ENCODE peak calls at places on chromosomes 13 and 19, in six cellular contexts. J is GM23248, V is MM.1S, N is HCT116, A is PC-3, S is SK-N-SH. H is an unnamed sample. For H3K9me2, the result is how much of the 10 kb centered on the place peaks cover.

GRCh38 chr19:46731007-46731501 is 14.1 kb upstream of the PRKD2 start:
- DNase-seq in A (peak), N (no peak), S (no peak), V (no peak), J (peak), H (no peak)

GRCh38 chr19:29795461-29795860 is 16.3 kb upstream of the CCNE1 start:
- DNase-seq in N (no peak), S (no peak), A (no peak), J (no peak), V (no peak), H (no peak)

GRCh38 chr13:48448963-48449614 is 36.2 kb upstream of the LPAR6 start:
- DNase-seq in N (no peak), A (peak), V (no peak), S (no peak), J (peak), H (no peak)

GRCh38 chr13:82654851-82655517 is 1227.3 kb downstream of the SLITRK1 start:
- DNase-seq in A (no peak), N (no peak), S (no peak), J (peak), V (no peak), H (no peak)

GRCh38 chr13:74675185-74675584 is 541.0 kb upstream of the KLF12 start:
- DNase-seq in V (no peak), A (no peak), J (peak), S (no peak), N (no peak), H (no peak)

GRCh38 chr13:80888421-80888820 is 547.5 kb upstream of the SPRY2 start:
- DNase-seq in S (no peak), A (no peak), V (no peak), J (no peak), N (no peak), H (no peak)

GRCh38 chr19:3708207-3708931 is at the start of gene TJP3:
- DNase-seq in N (peak), V (peak), J (peak), S (peak), A (peak), H (no peak)

GRCh38 chr13:79404985-79405384 is 1.1 kb downstream of the RBM26 start:
- DNase-seq in V (peak), J (peak), N (no peak), A (no peak), S (no peak), H (peak)

GRCh38 chr19:12885749-12886706 is 973 bp downstream of the KLF1 start:
- DNase-seq in N (no peak), A (no peak), V (no peak), J (no peak), S (peak), H (no peak)

GRCh38 chr13:24286624-24287023 is 22.8 kb upstream of the C1QTNF9 start:
- DNase-seq in N (no peak), J (no peak), V (no peak), A (no peak), S (no peak), H (no peak)

GRCh38 chr13:73633817-73634449 is 500.3 kb downstream of the KLF12 start:
- DNase-seq in J (no peak), A (no peak), N (no peak), V (no peak), S (no peak), H (no peak)

GRCh38 chr19:13946414-13946813 is 5.9 kb upstream of the DCAF15 start:
- DNase-seq in A (peak), S (no peak), N (no peak), J (no peak), V (no peak), H (no peak)

GRCh38 chr19:29805026-29805925 is 6.5 kb upstream of the CCNE1 start:
- DNase-seq in A (peak), V (no peak), S (no peak), J (peak), N (no peak), H (no peak)

GRCh38 chr13:98480915-98481510 is 95.9 kb downstream of the STK24 start:
- DNase-seq in V (no peak), N (no peak), S (peak), J (no peak), A (no peak), H (no peak)

GRCh38 chr13:96898855-96899254 is 95.4 kb downstream of the OXGR1 start:
- DNase-seq in J (no peak), V (no peak), N (no peak), A (no peak), S (no peak), H (no peak)

GRCh38 chr19:16944626-16945363 is 56.0 kb downstream of the F2RL3 start:
- DNase-seq in A (no peak), N (no peak), J (no peak), V (no peak), S (no peak), H (no peak)

GRCh38 chr19:29111581-29111980 is 101.4 kb downstream of the UQCRFS1 start:
- DNase-seq in N (no peak), J (no peak), A (no peak), V (no peak), S (no peak), H (no peak)

GRCh38 chr13:81406022-81406421 is 1065.1 kb upstream of the SPRY2 start:
- DNase-seq in J (no peak), V (no peak), S (no peak), N (no peak), A (no peak), H (no peak)

GRCh38 chr13:46129955-46130354 is 25.1 kb upstream of the CPB2 start:
- DNase-seq in S (no peak), V (no peak), J (no peak), N (no peak), A (no peak), H (no peak)

GRCh38 chr13:78976696-78977095 is 317.7 kb upstream of the OBI1 start:
- DNase-seq in A (no peak), S (no peak), N (no peak), J (no peak), V (no peak), H (no peak)

GRCh38 chr19:36113895-36114762 is 546 bp downstream of the POLR2I start:
- DNase-seq in A (peak), S (peak), N (no peak), J (peak), V (no peak), H (peak)

GRCh38 chr13:111153977-111154332 is 38.8 kb downstream of the ARHGEF7 start:
- DNase-seq in A (peak), V (peak), N (no peak), J (no peak), S (no peak), H (peak)

GRCh38 chr13:46552888-46553520 is at the start of gene LRCH1:
- DNase-seq in J (peak), A (peak), S (peak), N (peak), V (peak), H (peak)

GRCh38 chr13:105914637-105915036 is 620.8 kb downstream of the EFNB2 start:
- DNase-seq in V (no peak), S (no peak), J (peak), N (no peak), A (no peak), H (no peak)
- H3K9ac ChIP-seq in V (no peak), S (no peak), J (no peak), N (no peak), A (no peak), H (no peak)

DNA sequence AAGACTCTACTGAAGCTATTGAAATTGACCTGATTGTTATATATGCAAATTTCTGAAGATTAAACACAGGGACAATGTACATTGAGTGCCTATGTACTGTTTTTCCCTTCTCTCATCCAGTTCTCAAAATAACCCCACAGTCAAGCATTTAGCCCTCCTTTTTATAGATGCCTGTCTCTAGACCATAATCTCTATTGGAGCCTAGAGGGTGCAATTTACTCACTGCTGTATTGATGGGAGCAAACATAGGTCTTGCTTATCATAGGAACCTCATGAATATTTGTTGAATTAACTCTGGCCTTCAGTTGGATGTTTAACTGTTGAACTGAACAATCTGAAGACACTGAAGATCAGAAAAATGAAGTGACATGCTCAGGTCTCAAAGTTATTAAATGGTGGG is 183.0 kb downstream of the RFC3 start:
- DNase-seq in V (no peak), J (no peak), N (no peak), A (no peak), S (no peak), H (no peak)
- H3K9me2 ChIP-seq in V (under half), J (under half), N (under half), A (under half), S (under half), H (under half)

DNA sequence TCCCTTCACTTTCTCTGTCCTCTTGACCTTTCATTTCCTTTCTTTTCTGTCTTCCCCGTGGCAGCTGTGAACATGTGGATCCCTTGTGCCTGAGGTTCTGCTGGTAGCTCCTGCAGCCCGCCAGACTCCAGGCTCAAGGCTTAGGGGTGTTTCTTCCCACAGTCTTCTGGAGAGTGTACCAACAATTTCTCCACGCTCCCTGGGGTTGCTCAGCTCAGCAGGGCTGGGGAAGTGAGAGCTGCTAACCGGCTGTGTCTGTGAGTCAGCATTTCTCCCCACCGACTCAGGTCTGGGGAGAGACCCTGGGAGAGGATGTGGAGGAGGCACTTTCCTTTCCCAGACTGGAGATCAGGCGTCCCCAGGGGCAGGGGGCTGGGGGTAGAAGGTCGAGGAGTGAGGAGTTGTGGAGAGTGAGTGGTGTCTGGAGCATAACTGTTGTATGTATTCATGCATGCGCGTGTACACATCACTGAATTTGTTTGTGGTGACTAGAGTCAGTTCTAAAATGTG is 193.6 kb downstream of the KCNRG start:
- DNase-seq in J (peak), N (no peak), A (peak), S (no peak), V (no peak), H (peak)
- H3K9ac ChIP-seq in J (peak), N (peak), A (peak), S (no peak), V (no peak), H (peak)

DNA sequence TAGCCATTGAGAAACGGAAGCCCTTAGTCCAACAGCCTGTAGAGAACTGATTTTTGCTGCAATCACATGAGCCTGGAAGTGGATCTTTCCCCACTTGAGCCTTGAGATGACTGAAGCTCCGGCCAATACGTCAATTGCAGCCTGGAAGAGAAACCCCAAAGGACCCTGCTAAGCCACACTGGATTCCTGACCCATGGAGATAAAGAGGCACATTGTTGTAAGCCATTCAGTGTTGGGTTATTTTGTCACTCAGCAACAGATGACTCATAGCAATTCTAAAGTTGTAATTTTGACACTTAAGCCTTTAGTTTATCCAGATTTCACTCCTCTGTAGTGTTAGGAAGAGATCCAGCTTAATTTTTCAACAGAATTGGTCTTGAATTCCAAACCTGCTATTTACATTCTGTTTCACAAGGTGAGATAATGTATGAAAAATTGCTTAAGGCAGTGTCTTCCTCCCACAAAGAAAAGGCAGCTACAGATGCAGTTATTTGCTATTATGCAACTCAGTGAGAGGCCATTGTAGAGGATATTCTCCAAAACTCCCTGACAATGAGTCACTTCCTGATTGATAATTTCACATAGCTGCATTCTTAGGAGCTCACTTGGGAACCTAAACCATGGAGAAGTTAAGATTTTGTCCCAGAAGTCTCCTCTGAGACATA is 59.4 kb upstream of the TSHZ3 start:
- DNase-seq in N (no peak), S (no peak), J (peak), A (peak), V (no peak), H (no peak)
- H3K9me2 ChIP-seq in N (under half), S (under half), J (under half), A (under half), V (under half), H (under half)

DNA sequence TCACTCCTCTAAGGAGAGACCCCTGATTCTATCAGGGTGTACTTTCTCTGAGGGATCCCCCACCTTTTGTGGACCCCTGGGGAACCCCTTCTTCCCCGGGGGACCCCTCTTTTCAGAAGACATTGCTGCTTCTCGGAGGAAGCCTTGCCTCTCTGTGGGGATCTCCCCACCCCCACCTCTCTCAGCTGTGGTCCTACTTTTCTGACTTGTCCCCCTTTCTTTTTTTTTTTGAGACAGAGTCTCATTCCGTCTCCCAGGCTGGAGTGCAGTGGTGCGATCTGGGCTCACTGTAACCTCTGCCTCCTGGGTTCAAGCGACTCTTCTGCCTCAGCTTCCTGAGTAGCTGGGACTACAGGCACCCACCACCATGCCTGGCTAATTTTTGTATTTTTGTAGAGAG is 18.4 kb upstream of the GATAD2A start:
- DNase-seq in V (no peak), J (no peak), A (no peak), N (no peak), S (no peak), H (no peak)
- H3K9ac ChIP-seq in V (peak), J (peak), A (peak), N (peak), S (peak), H (peak)

H was measured in Karpas-422.